ENCODE peak calls at places on chromosome 12, in seven cellular contexts. Q, E, Y, Z, X, U and B are unnamed samples. For H3K36me3, the result is how much of the 10 kb centered on the place peaks cover.

GRCh38 chr12:85866929-85867776 is 6.9 kb upstream of the NTS start:
- DNase-seq in Q (peak), E (peak), Y (peak), Z (no peak), X (no peak), U (peak), B (peak)

GRCh38 chr12:2960432-2960956 is 1.3 kb downstream of the TEAD4 start:
- DNase-seq in Q (peak), E (no peak), Y (peak), Z (no peak), X (no peak), U (peak), B (peak)

GRCh38 chr12:116650585-116650984 is 87.3 kb downstream of the SPRING1 start:
- DNase-seq in Q (no peak), E (no peak), Y (no peak), Z (no peak), X (no peak), U (no peak), B (no peak)

GRCh38 chr12:101700299-101700820 is 2.9 kb downstream of the CHPT1 start:
- DNase-seq in Q (no peak), E (no peak), Y (no peak), Z (no peak), X (no peak), U (no peak), B (no peak)

GRCh38 chr12:63917864-63918742 is 73.6 kb downstream of the SRGAP1 start:
- DNase-seq in Q (peak), E (peak), Y (peak), Z (no peak), X (no peak), U (peak), B (peak)

GRCh38 chr12:64351265-64351664 is 39.3 kb downstream of the C12orf56 start:
- DNase-seq in Q (no peak), E (no peak), Y (no peak), Z (no peak), X (no peak), U (no peak), B (no peak)

GRCh38 chr12:10853746-10854145 is 4.5 kb upstream of the PRR4 start:
- DNase-seq in Q (no peak), E (no peak), Y (no peak), Z (no peak), X (no peak), U (no peak), B (no peak)

GRCh38 chr12:119631930-119632678 is 35.8 kb upstream of the PRKAB1 start:
- DNase-seq in Q (no peak), E (no peak), Y (peak), Z (no peak), X (no peak), U (peak), B (peak)

GRCh38 chr12:52689936-52690335 is 9.7 kb upstream of the KRT1 start:
- DNase-seq in Q (no peak), E (no peak), Y (no peak), Z (no peak), X (no peak), U (no peak), B (no peak)

GRCh38 chr12:75212072-75212471 is 2.4 kb upstream of the KCNC2 start:
- DNase-seq in Q (no peak), E (no peak), Y (no peak), Z (no peak), X (no peak), U (peak), B (no peak)

GRCh38 chr12:130975116-130975515 is 21.4 kb downstream of the ADGRD1 start:
- DNase-seq in Q (no peak), E (no peak), Y (no peak), Z (no peak), X (no peak), U (no peak), B (no peak)

GRCh38 chr12:119208626-119209061 is 29.9 kb downstream of the HSPB8 start:
- DNase-seq in Q (peak), E (peak), Y (peak), Z (peak), X (no peak), U (no peak), B (peak)

GRCh38 chr12:1530592-1531159 is 63.7 kb downstream of the FBXL14 start:
- DNase-seq in Q (no peak), E (no peak), Y (no peak), Z (no peak), X (no peak), U (no peak), B (no peak)

GRCh38 chr12:58741226-58741625 is 179.1 kb downstream of the LRIG3 start:
- DNase-seq in Q (no peak), E (no peak), Y (no peak), Z (no peak), X (no peak), U (no peak), B (no peak)

GRCh38 chr12:52405922-52406385 is at the start of gene KRT82:
- DNase-seq in Q (no peak), E (no peak), Y (no peak), Z (no peak), X (no peak), U (no peak), B (no peak)

GRCh38 chr12:93113317-93114006 is 184.4 kb upstream of the EEA1 start:
- DNase-seq in Q (no peak), E (no peak), Y (peak), Z (peak), X (no peak), U (no peak), B (peak)

GRCh38 chr12:64510687-64511086 is 58.8 kb downstream of the TBK1 start:
- DNase-seq in Q (no peak), E (no peak), Y (no peak), Z (no peak), X (no peak), U (no peak), B (no peak)

GRCh38 chr12:105814283-105814682 is 324.5 kb downstream of the NUAK1 start:
- DNase-seq in Q (no peak), E (no peak), Y (no peak), Z (no peak), X (no peak), U (no peak), B (no peak)

GRCh38 chr12:53090105-53090504 is 7.4 kb upstream of the IGFBP6 start:
- DNase-seq in Q (no peak), E (peak), Y (no peak), Z (no peak), X (no peak), U (no peak), B (no peak)

GRCh38 chr12:61291647-61292046 is 968.6 kb upstream of the USP15 start:
- DNase-seq in Q (no peak), E (no peak), Y (peak), Z (no peak), X (no peak), U (no peak), B (peak)

GRCh38 chr12:11675952-11676505 is 26.6 kb downstream of the ETV6 start:
- DNase-seq in Q (no peak), E (no peak), Y (no peak), Z (no peak), X (no peak), U (no peak), B (no peak)

GRCh38 chr12:69686731-69687130 is 12.4 kb downstream of the BEST3 start:
- DNase-seq in Q (no peak), E (no peak), Y (peak), Z (no peak), X (no peak), U (no peak), B (no peak)

GRCh38 chr12:104546575-104546974 is 89.8 kb downstream of the CHST11 start:
- DNase-seq in Q (no peak), E (no peak), Y (peak), Z (no peak), X (no peak), U (no peak), B (peak)

GRCh38 chr12:121287267-121287954 is 9.1 kb downstream of the CAMKK2 start:
- DNase-seq in Q (peak), E (no peak), Y (no peak), Z (no peak), X (no peak), U (no peak), B (no peak)

GRCh38 chr12:105626653-105627052 is 296.2 kb downstream of the C12orf75 start:
- DNase-seq in Q (no peak), E (no peak), Y (no peak), Z (no peak), X (no peak), U (no peak), B (no peak)

GRCh38 chr12:92144631-92145480 is 790 bp downstream of the BTG1 start:
- DNase-seq in Q (peak), E (peak), Y (peak), Z (peak), X (peak), U (peak), B (peak)

GRCh38 chr12:76337583-76337982 is 10.6 kb downstream of the BBS10 start:
- DNase-seq in Q (peak), E (no peak), Y (no peak), Z (no peak), X (no peak), U (peak), B (no peak)

GRCh38 chr12:114829833-114830232 is 145.9 kb upstream of the TBX3 start:
- DNase-seq in Q (no peak), E (no peak), Y (no peak), Z (no peak), X (no peak), U (no peak), B (no peak)

GRCh38 chr12:67068204-67068731 is 200.9 kb upstream of the CAND1 start:
- DNase-seq in Q (no peak), E (peak), Y (peak), Z (no peak), X (no peak), U (no peak), B (no peak)

GRCh38 chr12:99658950-99659349 is 11.4 kb downstream of the GARIN6 start:
- DNase-seq in Q (no peak), E (no peak), Y (no peak), Z (no peak), X (no peak), U (peak), B (peak)

GRCh38 chr12:1056390-1056789 is 65.4 kb downstream of the ERC1 start:
- DNase-seq in Q (no peak), E (no peak), Y (no peak), Z (no peak), X (no peak), U (no peak), B (no peak)

GRCh38 chr12:123931686-123932321 is 40.8 kb downstream of the CCDC92 start:
- DNase-seq in Q (no peak), E (no peak), Y (no peak), Z (no peak), X (no peak), U (no peak), B (peak)

GRCh38 chr12:49518914-49519573 is 19.8 kb upstream of the KCNH3 start:
- DNase-seq in Q (peak), E (no peak), Y (no peak), Z (no peak), X (no peak), U (peak), B (no peak)

GRCh38 chr12:25819713-25820112 is 138.8 kb upstream of the RASSF8 start:
- DNase-seq in Q (no peak), E (no peak), Y (no peak), Z (no peak), X (no peak), U (no peak), B (no peak)

GRCh38 chr12:124720019-124720686 is 143.5 kb downstream of the SCARB1 start:
- DNase-seq in Q (peak), E (no peak), Y (peak), Z (no peak), X (no peak), U (peak), B (peak)

GRCh38 chr12:106416273-106416672 is 58.7 kb downstream of the POLR3B start:
- DNase-seq in Q (no peak), E (no peak), Y (no peak), Z (no peak), X (no peak), U (peak), B (no peak)

GRCh38 chr12:47212701-47213039 is 132.9 kb upstream of the AMIGO2 start:
- DNase-seq in Q (no peak), E (no peak), Y (no peak), Z (no peak), X (no peak), U (no peak), B (no peak)

GRCh38 chr12:47210776-47211175 is 131.0 kb upstream of the AMIGO2 start:
- DNase-seq in Q (no peak), E (no peak), Y (no peak), Z (no peak), X (no peak), U (no peak), B (no peak)

GRCh38 chr12:47216150-47216677 is 136.5 kb upstream of the AMIGO2 start:
- DNase-seq in Q (no peak), E (no peak), Y (no peak), Z (peak), X (no peak), U (no peak), B (no peak)

GRCh38 chr12:47214771-47215170 is 135.0 kb upstream of the AMIGO2 start:
- DNase-seq in Q (no peak), E (no peak), Y (no peak), Z (no peak), X (no peak), U (no peak), B (no peak)

GRCh38 chr12:47214001-47214619 is 134.4 kb upstream of the AMIGO2 start:
- DNase-seq in Q (no peak), E (no peak), Y (no peak), Z (no peak), X (no peak), U (no peak), B (no peak)
- H3K4me3 ChIP-seq in Q (no peak), E (no peak), Y (no peak), Z (no peak), X (no peak), U (no peak), B (no peak)

DNA sequence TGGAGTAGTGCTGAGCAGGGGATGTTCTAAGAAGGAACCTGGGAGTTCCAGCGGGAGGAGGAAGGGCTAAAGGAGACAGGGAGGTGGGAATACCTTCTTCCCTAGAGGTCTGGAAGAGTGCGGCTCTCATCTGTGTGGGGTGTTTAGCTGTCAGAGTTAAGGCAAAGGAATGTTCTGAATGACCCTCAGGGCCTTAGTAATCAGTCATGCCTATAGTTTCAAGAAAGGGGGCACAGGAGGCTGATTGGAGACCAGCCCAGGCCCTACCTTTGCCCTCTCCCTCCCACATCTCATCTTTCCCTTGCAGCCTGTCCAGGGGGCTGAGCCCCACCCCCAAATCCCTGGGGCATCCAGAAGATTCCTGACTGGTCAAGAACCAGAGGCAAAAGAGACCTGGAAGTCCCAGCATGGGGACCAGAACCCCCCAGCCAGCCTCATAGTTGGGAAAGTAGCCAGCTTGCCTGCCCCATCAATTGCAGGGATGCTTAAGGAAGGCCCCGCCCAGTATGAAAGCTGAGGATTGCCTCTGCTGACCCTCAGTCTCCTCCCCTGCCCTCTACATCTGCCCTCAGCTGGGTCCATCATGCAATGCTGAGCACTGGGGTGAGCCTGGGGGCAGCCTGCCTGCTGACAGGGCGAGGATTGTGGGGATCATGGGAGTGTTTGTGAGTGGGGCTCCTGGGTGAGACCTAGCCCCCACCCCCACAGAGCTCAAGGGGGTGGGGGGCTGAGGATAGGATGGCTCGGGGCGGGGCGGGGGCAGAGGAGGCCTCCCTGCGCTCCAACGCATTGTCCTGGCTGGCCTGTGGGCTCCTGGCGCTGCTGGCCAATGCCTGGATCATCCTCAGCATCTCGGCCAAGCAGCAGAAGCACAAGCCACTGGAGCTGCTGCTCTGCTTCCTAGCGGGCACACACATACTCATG is 1.8 kb downstream of the GPR162 start:
- DNase-seq in Q (no peak), E (no peak), Y (no peak), Z (no peak), X (no peak), U (no peak), B (no peak)
- TF ChIP-seq CTCF in Q (no peak), E (no peak), Y (no peak), Z (no peak), X (no peak), U (no peak), B (no peak)

GRCh38 chr12:88951177-88951576 is 370.9 kb upstream of the KITLG start:
- DNase-seq in Q (no peak), E (no peak), Y (no peak), Z (no peak), X (no peak), U (no peak), B (no peak)

GRCh38 chr12:88945041-88945732 is 364.9 kb upstream of the KITLG start:
- DNase-seq in Q (peak), E (no peak), Y (no peak), Z (no peak), X (no peak), U (peak), B (no peak)

GRCh38 chr12:88947486-88948043 is 367.3 kb upstream of the KITLG start:
- DNase-seq in Q (no peak), E (no peak), Y (no peak), Z (no peak), X (no peak), U (no peak), B (no peak)

GRCh38 chr12:88944403-88944802 is 364.1 kb upstream of the KITLG start:
- DNase-seq in Q (peak), E (no peak), Y (peak), Z (no peak), X (no peak), U (peak), B (peak)

GRCh38 chr12:88946377-88946997 is 366.2 kb upstream of the KITLG start:
- DNase-seq in Q (peak), E (no peak), Y (peak), Z (no peak), X (no peak), U (peak), B (peak)
- H3K36me3 ChIP-seq in Q (under half), E (under half), Y (under half), Z (under half), X (under half), U (under half), B (under half)

DNA sequence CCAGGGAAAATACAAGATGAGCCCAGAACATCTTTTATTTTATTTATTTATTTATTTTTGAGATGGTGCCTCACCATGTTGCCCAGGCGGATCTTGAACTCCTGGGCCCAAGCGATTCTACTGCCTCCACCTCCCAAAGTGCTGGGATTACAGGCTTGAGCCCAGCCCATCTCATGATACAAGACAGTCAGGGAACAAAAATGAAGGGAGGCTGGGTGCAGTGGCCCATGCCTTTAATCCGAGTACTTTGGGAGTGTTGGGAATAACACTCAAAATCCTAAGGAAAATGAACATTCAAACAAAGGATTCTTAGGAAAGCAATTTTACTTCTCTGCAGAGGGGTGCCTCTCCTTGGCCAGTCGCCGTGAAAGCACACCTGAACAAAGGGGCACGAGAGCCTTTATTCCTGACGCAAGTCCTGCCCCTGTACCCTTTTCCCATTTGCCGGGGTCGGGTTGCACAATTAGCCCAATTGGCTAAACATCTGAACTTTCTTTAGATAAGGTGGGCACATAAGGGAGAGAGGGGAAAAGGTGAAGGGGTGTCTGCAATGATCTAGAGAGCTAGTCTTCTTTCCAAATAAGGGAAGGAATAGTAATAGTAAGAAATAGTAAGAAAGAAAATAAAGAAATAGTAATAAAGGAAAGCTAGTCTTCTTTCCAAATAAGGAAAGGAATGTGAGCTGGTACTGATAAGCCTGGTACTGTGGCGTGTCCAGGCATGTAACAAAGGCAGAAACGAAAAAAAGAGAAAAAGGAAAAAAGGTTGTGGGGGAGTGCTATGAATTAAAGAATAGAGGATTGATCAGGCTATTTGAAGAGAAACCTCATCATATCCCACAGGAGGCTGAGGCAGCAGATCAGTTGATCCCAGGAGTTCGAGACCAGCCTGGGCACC is 13.4 kb downstream of the NCAPD2 start:
- DNase-seq in Q (peak), E (no peak), Y (peak), Z (no peak), X (no peak), U (peak), B (peak)
- H3K4me3 ChIP-seq in Q (no peak), E (no peak), Y (no peak), Z (no peak), X (no peak), U (no peak), B (no peak)

DNA sequence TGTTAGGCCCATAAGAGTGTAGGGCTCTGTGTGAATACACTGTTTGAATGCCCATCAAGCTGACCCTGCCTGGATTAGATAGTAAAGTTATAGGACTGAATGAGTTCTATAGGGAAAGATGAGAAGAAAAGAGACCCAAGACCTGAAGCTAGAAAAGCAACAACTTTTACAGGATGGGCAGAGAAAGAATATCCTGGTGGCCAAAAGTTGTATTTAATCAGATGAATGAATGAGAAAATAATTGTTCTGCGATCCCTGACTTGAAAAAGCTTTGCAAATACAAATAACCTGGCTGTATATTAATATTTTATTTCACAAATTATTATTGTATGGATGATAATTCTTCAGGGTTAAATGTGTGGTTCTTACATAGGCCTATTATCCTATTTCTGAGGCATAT is 2.8 kb upstream of the ANO6 start:
- DNase-seq in Q (no peak), E (no peak), Y (no peak), Z (no peak), X (no peak), U (no peak), B (no peak)
- TF ChIP-seq CTCF in Q (no peak), E (no peak), Y (no peak), Z (no peak), X (no peak), U (no peak), B (no peak)

GRCh38 chr12:68358532-68359485 is 26.6 kb upstream of the MDM1 start:
- DNase-seq in Q (peak), E (peak), Y (peak), Z (no peak), X (no peak), U (peak), B (peak)
- H3K36me3 ChIP-seq in Q (under half), E (under half), Y (under half), Z (under half), X (under half), U (under half), B (under half)

DNA sequence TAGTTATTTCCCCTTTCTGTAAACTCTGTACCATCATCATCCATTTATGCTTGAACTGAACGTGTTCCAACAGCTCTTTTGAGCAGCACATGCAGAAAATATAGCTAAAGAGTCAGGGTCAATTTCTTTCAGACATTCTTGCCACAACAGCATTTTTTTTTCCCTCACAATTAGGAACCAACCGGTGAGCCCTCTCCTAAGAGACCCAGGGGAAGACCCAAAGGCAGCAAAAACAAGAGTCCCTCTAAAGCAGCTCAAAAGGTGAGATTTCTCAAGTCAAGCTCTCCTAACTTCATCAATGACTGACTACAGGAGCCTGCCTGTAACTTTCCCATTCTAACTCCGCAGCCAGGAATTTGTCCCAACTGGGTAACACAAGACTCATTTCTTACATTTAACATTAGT is 3.5 kb downstream of the HMGA2 start:
- DNase-seq in Q (no peak), E (no peak), Y (no peak), Z (no peak), X (no peak), U (no peak), B (peak)
- H3K4me3 ChIP-seq in Q (peak), E (no peak), Y (peak), Z (no peak), X (peak), U (peak), B (peak)